ENCODE peak calls at places on chromosomes 4 and X, in four cellular contexts. A, G, X and T are unnamed samples.

GRCh38 chrX:110588164-110588563 is 207.5 kb downstream of the CHRDL1 start:
- DNase-seq in A (no peak), G (peak; percentile 1), X (no peak), T (no peak)

GRCh38 chrX:41518127-41518840 is 71.1 kb downstream of the NYX start:
- DNase-seq in A (no peak), G (no peak), X (no peak), T (no peak)

GRCh38 chr4:43496602-43497001 is 604.1 kb downstream of the GRXCR1 start:
- DNase-seq in A (no peak), G (no peak), X (no peak), T (no peak)

GRCh38 chrX:136711147-136711546 is 63.2 kb downstream of the CD40LG start:
- DNase-seq in A (peak; percentile 42), G (no peak), X (no peak), T (no peak)

GRCh38 chr4:142743071-142743825 is 102.9 kb downstream of the INPP4B start:
- DNase-seq in A (no peak), G (no peak), X (no peak), T (no peak)

GRCh38 chrX:130118941-130119640 is 8.8 kb upstream of the ELF4 start:
- DNase-seq in A (no peak), G (no peak), X (no peak), T (no peak)

GRCh38 chrX:111511477-111511876 is at the start of gene SERTM2:
- DNase-seq in A (peak; percentile 7), G (no peak), X (no peak), T (no peak)

GRCh38 chrX:12685541-12685940 is 105.7 kb upstream of the PRPS2 start:
- DNase-seq in A (no peak), G (no peak), X (no peak), T (no peak)

GRCh38 chrX:21509912-21510311 is 135.7 kb downstream of the CNKSR2 start:
- DNase-seq in A (no peak), G (no peak), X (no peak), T (no peak)

GRCh38 chr4:110754726-110755125 is 131.8 kb upstream of the PITX2 start:
- DNase-seq in A (no peak), G (no peak), X (no peak), T (no peak)

GRCh38 chr4:137310593-137311490 is 221.5 kb downstream of the PCDH18 start:
- DNase-seq in A (peak; percentile 3), G (no peak), X (no peak), T (no peak)

GRCh38 chr4:177483271-177483670 is 41.0 kb upstream of the AGA start:
- DNase-seq in A (no peak), G (no peak), X (no peak), T (no peak)

GRCh38 chr4:44446801-44447562 is 1.6 kb downstream of the KCTD8 start:
- DNase-seq in A (peak; percentile 3), G (no peak), X (no peak), T (no peak)

GRCh38 chrX:121010218-121010617 is 24.7 kb upstream of the CT47A1 start:
- DNase-seq in A (no peak), G (peak; percentile 59), X (no peak), T (no peak)

GRCh38 chrX:15451913-15452312 is 41.2 kb downstream of the PIR start:
- DNase-seq in A (no peak), G (no peak), X (no peak), T (no peak)

GRCh38 chrX:43500240-43500639 is 155.9 kb upstream of the MAOA start:
- DNase-seq in A (no peak), G (no peak), X (no peak), T (no peak)

GRCh38 chr4:175308236-175308635 is 390.1 kb downstream of the ADAM29 start:
- DNase-seq in A (no peak), G (no peak), X (peak; percentile 15), T (no peak)

GRCh38 chrX:2538016-2538415 is 37.2 kb upstream of the DHRSX start:
- DNase-seq in A (no peak), G (no peak), X (no peak), T (no peak)

GRCh38 chr4:158450741-158451140 is 70.9 kb upstream of the RXFP1 start:
- DNase-seq in A (no peak), G (no peak), X (no peak), T (no peak)

GRCh38 chr4:12584116-12584875 is 899.8 kb downstream of the RAB28 start:
- DNase-seq in A (no peak), G (no peak), X (no peak), T (no peak)

GRCh38 chr4:152106113-152106763 is 345.4 kb upstream of the GATB start:
- DNase-seq in A (no peak), G (peak; percentile 38), X (peak; percentile 83), T (no peak)

GRCh38 chr4:26067035-26067434 is 153.0 kb downstream of the SMIM20 start:
- DNase-seq in A (no peak), G (no peak), X (no peak), T (no peak)

GRCh38 chr4:161577604-161578301 is 586.0 kb downstream of the FSTL5 start:
- DNase-seq in A (no peak), G (no peak), X (no peak), T (no peak)

GRCh38 chr4:187090401-187090800 is 366.7 kb upstream of the FAT1 start:
- DNase-seq in A (no peak), G (no peak), X (no peak), T (no peak)

GRCh38 chr4:55312491-55313101 is 33.4 kb upstream of the SRD5A3 start:
- DNase-seq in A (peak; percentile 19), G (peak; percentile 33), X (peak; percentile 46), T (no peak)

GRCh38 chr4:10619220-10619619 is 65.3 kb downstream of the CLNK start:
- DNase-seq in A (no peak), G (no peak), X (peak; percentile 13), T (no peak)

GRCh38 chrX:25083661-25084060 is 67.9 kb upstream of the ARX start:
- DNase-seq in A (no peak), G (no peak), X (no peak), T (no peak)

GRCh38 chrX:40780123-40780522 is 44.8 kb upstream of the MED14 start:
- DNase-seq in A (no peak), G (no peak), X (no peak), T (no peak)

GRCh38 chr4:3420956-3421355 is 20.8 kb upstream of the HGFAC start:
- DNase-seq in A (no peak), G (no peak), X (no peak), T (no peak)

GRCh38 chr4:152771736-152772533 is 7.6 kb downstream of the TIGD4 start:
- DNase-seq in A (no peak), G (no peak), X (no peak), T (no peak)

GRCh38 chr4:83556006-83556712 is 20.3 kb downstream of the GPAT3 start:
- DNase-seq in A (no peak), G (no peak), X (no peak), T (no peak)

GRCh38 chr4:53576676-53577372 is 14.5 kb downstream of the LNX1 start:
- DNase-seq in A (no peak), G (no peak), X (no peak), T (no peak)

GRCh38 chr4:106329027-106329618 is 12.8 kb downstream of the AIMP1 start:
- DNase-seq in A (peak; percentile 44), G (peak; percentile 57), X (peak; percentile 28), T (no peak)

GRCh38 chr4:119646347-119647071 is 17.9 kb upstream of the PDE5A start:
- DNase-seq in A (no peak), G (no peak), X (no peak), T (no peak)

DNA sequence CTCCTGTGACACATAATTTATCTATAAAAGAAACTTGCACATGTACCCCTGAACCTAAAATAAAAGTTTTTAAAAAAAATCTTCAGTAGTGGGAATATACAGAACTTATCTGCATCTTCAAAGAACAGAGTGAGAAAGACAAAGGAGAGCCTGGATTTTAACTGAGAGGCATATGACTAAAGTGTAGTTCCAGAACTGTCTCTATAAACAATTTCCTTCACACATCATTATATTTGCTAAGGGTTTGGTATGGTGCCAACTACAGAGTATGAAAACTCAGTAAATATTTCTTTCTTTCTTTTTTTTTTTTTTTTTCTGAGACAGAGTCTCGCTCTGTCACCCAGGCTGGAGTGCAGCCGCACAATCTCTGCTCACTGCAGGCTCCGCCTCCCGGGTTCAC is 49.9 kb upstream of the NFKB1 start:
- DNase-seq in A (no peak), G (no peak), X (no peak), T (no peak)
- TF ChIP-seq SIN3A in A (no peak), G (no peak), X (no peak), T (no peak)

GRCh38 chr4:128480945-128481344 is 193.3 kb upstream of the PGRMC2 start:
- DNase-seq in A (no peak), G (no peak), X (no peak), T (no peak)
- TF ChIP-seq SIN3A in A (no peak), G (no peak), X (no peak), T (no peak)

GRCh38 chr4:88029556-88029955 is 22.1 kb downstream of the PKD2 start:
- DNase-seq in A (no peak), G (no peak), X (no peak), T (no peak)

GRCh38 chr4:88035292-88035691 is 27.9 kb downstream of the PKD2 start:
- DNase-seq in A (no peak), G (no peak), X (no peak), T (no peak)

GRCh38 chr4:88037447-88037846 is 30.0 kb downstream of the PKD2 start:
- DNase-seq in A (no peak), G (no peak), X (no peak), T (no peak)

GRCh38 chr4:88030565-88031310 is 23.3 kb downstream of the PKD2 start:
- DNase-seq in A (no peak), G (no peak), X (no peak), T (no peak)

DNA sequence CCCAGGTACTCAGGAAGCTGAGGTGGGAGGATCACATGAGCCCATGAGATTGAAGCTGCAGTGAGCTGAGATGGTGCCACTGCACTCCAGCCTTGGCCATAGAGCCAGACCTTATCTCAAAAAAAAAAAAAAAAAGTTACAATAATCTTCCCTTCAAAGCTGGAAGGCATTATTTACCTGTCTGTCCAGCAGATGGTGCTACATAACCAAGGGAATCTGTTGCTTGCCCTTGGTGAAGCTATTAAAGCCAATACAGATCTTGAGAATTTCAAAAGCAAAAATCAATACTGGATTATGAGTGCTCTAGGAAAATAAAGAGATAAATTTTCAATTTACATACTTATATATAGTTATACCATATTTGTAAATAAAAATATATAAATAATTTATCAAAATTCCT is 25.9 kb downstream of the PKD2 start:
- DNase-seq in A (peak; percentile 54), G (peak; percentile 71), X (peak; percentile 34), T (no peak)
- TF ChIP-seq SIN3A in A (no peak), G (no peak), X (no peak), T (no peak)

GRCh38 chrX:71922697-71923096 is 12.1 kb downstream of the NHSL2 start:
- DNase-seq in A (no peak), G (no peak), X (no peak), T (no peak)

GRCh38 chrX:71923516-71923915 is 12.9 kb downstream of the NHSL2 start:
- DNase-seq in A (peak; percentile 40), G (no peak), X (no peak), T (no peak)

GRCh38 chrX:71917621-71918341 is 7.1 kb downstream of the NHSL2 start:
- DNase-seq in A (no peak), G (no peak), X (no peak), T (no peak)

GRCh38 chrX:71919886-71920285 is 9.2 kb downstream of the NHSL2 start:
- DNase-seq in A (no peak), G (no peak), X (no peak), T (no peak)

DNA sequence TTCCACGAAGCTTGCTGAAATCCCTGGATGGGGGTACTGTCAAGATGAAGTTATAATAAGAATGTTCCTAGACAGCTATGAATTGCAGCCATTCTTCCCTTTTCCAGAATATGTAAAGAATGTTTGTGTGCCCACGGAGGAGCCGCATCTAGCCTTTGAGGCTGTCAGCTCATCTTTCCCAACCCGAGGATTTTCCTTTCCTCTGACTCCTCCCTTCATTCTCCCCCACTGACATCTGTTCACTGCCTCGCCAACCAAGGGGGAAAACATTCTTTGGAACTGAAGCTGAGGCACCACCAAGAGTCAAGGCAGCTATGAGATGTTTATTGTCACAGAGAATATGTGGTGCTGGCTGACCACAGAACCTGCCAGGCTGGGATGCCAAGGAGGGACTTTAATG is 8.8 kb downstream of the NHSL2 start:
- DNase-seq in A (no peak), G (no peak), X (no peak), T (no peak)
- TF ChIP-seq SIN3A in A (no peak), G (no peak), X (no peak), T (no peak)